ENCODE peak calls at places on chromosome 3, in ten cellular contexts. One of them, this sample, is unnamed.

GRCh38 chr3:170418422-170419300 is at the start of gene CLDN11:
- DNase-seq in H9: peak
- DNase-seq in tibial nerve: peak
- DNase-seq in aorta: no peak
- DNase-seq in OCI-LY7: no peak
- DNase-seq in naive thymus-derived CD4-positive, alpha-beta T cell: no peak
- DNase-seq in CD8-positive, alpha-beta memory T cell: no peak
- DNase-seq in uterus: peak
- DNase-seq in RWPE1: peak
- DNase-seq in adrenal gland: no peak
- DNase-seq in this sample: peak

GRCh38 chr3:153614563-153614962 is 452.5 kb downstream of the RAP2B start:
- DNase-seq in H9: no peak
- DNase-seq in tibial nerve: no peak
- DNase-seq in aorta: no peak
- DNase-seq in OCI-LY7: no peak
- DNase-seq in naive thymus-derived CD4-positive, alpha-beta T cell: no peak
- DNase-seq in CD8-positive, alpha-beta memory T cell: no peak
- DNase-seq in uterus: no peak
- DNase-seq in RWPE1: peak
- DNase-seq in adrenal gland: no peak
- DNase-seq in this sample: no peak

GRCh38 chr3:71416868-71417267 is 166.7 kb downstream of the FOXP1 start:
- DNase-seq in H9: peak
- DNase-seq in tibial nerve: no peak
- DNase-seq in aorta: no peak
- DNase-seq in OCI-LY7: peak
- DNase-seq in naive thymus-derived CD4-positive, alpha-beta T cell: no peak
- DNase-seq in CD8-positive, alpha-beta memory T cell: peak
- DNase-seq in uterus: no peak
- DNase-seq in RWPE1: no peak
- DNase-seq in adrenal gland: no peak
- DNase-seq in this sample: no peak

GRCh38 chr3:98759629-98760028 is 3.5 kb upstream of the ST3GAL6 start:
- DNase-seq in H9: no peak
- DNase-seq in tibial nerve: no peak
- DNase-seq in aorta: no peak
- DNase-seq in OCI-LY7: no peak
- DNase-seq in naive thymus-derived CD4-positive, alpha-beta T cell: no peak
- DNase-seq in CD8-positive, alpha-beta memory T cell: no peak
- DNase-seq in uterus: no peak
- DNase-seq in RWPE1: no peak
- DNase-seq in adrenal gland: no peak
- DNase-seq in this sample: no peak

GRCh38 chr3:136802481-136802996 is 16.4 kb upstream of the SLC35G2 start:
- DNase-seq in H9: no peak
- DNase-seq in tibial nerve: no peak
- DNase-seq in aorta: no peak
- DNase-seq in OCI-LY7: no peak
- DNase-seq in naive thymus-derived CD4-positive, alpha-beta T cell: no peak
- DNase-seq in CD8-positive, alpha-beta memory T cell: no peak
- DNase-seq in uterus: peak
- DNase-seq in RWPE1: no peak
- DNase-seq in adrenal gland: no peak
- DNase-seq in this sample: no peak

GRCh38 chr3:15602146-15602536 is 596 bp downstream of the BTD start:
- DNase-seq in H9: no peak
- DNase-seq in tibial nerve: no peak
- DNase-seq in aorta: no peak
- DNase-seq in OCI-LY7: no peak
- DNase-seq in naive thymus-derived CD4-positive, alpha-beta T cell: no peak
- DNase-seq in CD8-positive, alpha-beta memory T cell: no peak
- DNase-seq in uterus: no peak
- DNase-seq in RWPE1: no peak
- DNase-seq in adrenal gland: no peak
- DNase-seq in this sample: no peak

GRCh38 chr3:70927239-70927638 is 614.8 kb upstream of the MDFIC2 start:
- DNase-seq in H9: no peak
- DNase-seq in tibial nerve: no peak
- DNase-seq in aorta: no peak
- DNase-seq in OCI-LY7: no peak
- DNase-seq in naive thymus-derived CD4-positive, alpha-beta T cell: no peak
- DNase-seq in CD8-positive, alpha-beta memory T cell: no peak
- DNase-seq in uterus: no peak
- DNase-seq in RWPE1: no peak
- DNase-seq in adrenal gland: no peak
- DNase-seq in this sample: no peak

GRCh38 chr3:39809995-39810595 is 686 bp downstream of the MYRIP start:
- DNase-seq in H9: peak
- DNase-seq in tibial nerve: no peak
- DNase-seq in aorta: no peak
- DNase-seq in OCI-LY7: no peak
- DNase-seq in naive thymus-derived CD4-positive, alpha-beta T cell: no peak
- DNase-seq in CD8-positive, alpha-beta memory T cell: no peak
- DNase-seq in uterus: no peak
- DNase-seq in RWPE1: no peak
- DNase-seq in adrenal gland: no peak
- DNase-seq in this sample: peak

GRCh38 chr3:105399062-105399461 is 32.4 kb downstream of the ALCAM start:
- DNase-seq in H9: no peak
- DNase-seq in tibial nerve: no peak
- DNase-seq in aorta: no peak
- DNase-seq in OCI-LY7: no peak
- DNase-seq in naive thymus-derived CD4-positive, alpha-beta T cell: no peak
- DNase-seq in CD8-positive, alpha-beta memory T cell: no peak
- DNase-seq in uterus: no peak
- DNase-seq in RWPE1: no peak
- DNase-seq in adrenal gland: no peak
- DNase-seq in this sample: no peak

GRCh38 chr3:120689395-120689794 is 7.4 kb upstream of the HGD start:
- DNase-seq in H9: no peak
- DNase-seq in tibial nerve: no peak
- DNase-seq in aorta: no peak
- DNase-seq in OCI-LY7: no peak
- DNase-seq in naive thymus-derived CD4-positive, alpha-beta T cell: no peak
- DNase-seq in CD8-positive, alpha-beta memory T cell: no peak
- DNase-seq in uterus: no peak
- DNase-seq in RWPE1: no peak
- DNase-seq in adrenal gland: no peak
- DNase-seq in this sample: no peak

GRCh38 chr3:87792532-87793321 is 266.1 kb downstream of the CGGBP1 start:
- DNase-seq in H9: peak
- DNase-seq in tibial nerve: no peak
- DNase-seq in aorta: no peak
- DNase-seq in OCI-LY7: no peak
- DNase-seq in naive thymus-derived CD4-positive, alpha-beta T cell: peak
- DNase-seq in CD8-positive, alpha-beta memory T cell: no peak
- DNase-seq in uterus: no peak
- DNase-seq in RWPE1: no peak
- DNase-seq in adrenal gland: no peak
- DNase-seq in this sample: no peak

GRCh38 chr3:108406063-108406660 is 104.2 kb downstream of the MYH15 start:
- DNase-seq in H9: no peak
- DNase-seq in tibial nerve: no peak
- DNase-seq in aorta: no peak
- DNase-seq in OCI-LY7: no peak
- DNase-seq in naive thymus-derived CD4-positive, alpha-beta T cell: no peak
- DNase-seq in CD8-positive, alpha-beta memory T cell: no peak
- DNase-seq in uterus: no peak
- DNase-seq in RWPE1: no peak
- DNase-seq in adrenal gland: no peak
- DNase-seq in this sample: no peak

GRCh38 chr3:48410205-48411040 is 19.5 kb downstream of the PLXNB1 start:
- DNase-seq in H9: no peak
- DNase-seq in tibial nerve: peak
- DNase-seq in aorta: peak
- DNase-seq in OCI-LY7: no peak
- DNase-seq in naive thymus-derived CD4-positive, alpha-beta T cell: peak
- DNase-seq in CD8-positive, alpha-beta memory T cell: peak
- DNase-seq in uterus: no peak
- DNase-seq in RWPE1: no peak
- DNase-seq in adrenal gland: peak
- DNase-seq in this sample: no peak

GRCh38 chr3:93989241-93989640 is 9.3 kb downstream of the ARL13B start:
- DNase-seq in H9: no peak
- DNase-seq in tibial nerve: no peak
- DNase-seq in aorta: no peak
- DNase-seq in OCI-LY7: no peak
- DNase-seq in naive thymus-derived CD4-positive, alpha-beta T cell: no peak
- DNase-seq in CD8-positive, alpha-beta memory T cell: no peak
- DNase-seq in uterus: no peak
- DNase-seq in RWPE1: no peak
- DNase-seq in adrenal gland: no peak
- DNase-seq in this sample: no peak

GRCh38 chr3:159839561-159840379 is 148.9 kb upstream of the IL12A start:
- DNase-seq in H9: peak
- DNase-seq in tibial nerve: no peak
- DNase-seq in aorta: no peak
- DNase-seq in OCI-LY7: no peak
- DNase-seq in naive thymus-derived CD4-positive, alpha-beta T cell: no peak
- DNase-seq in CD8-positive, alpha-beta memory T cell: no peak
- DNase-seq in uterus: no peak
- DNase-seq in RWPE1: no peak
- DNase-seq in adrenal gland: peak
- DNase-seq in this sample: peak
- H3K27ac ChIP-seq in H9: peak
- H3K27ac ChIP-seq in tibial nerve: peak
- H3K27ac ChIP-seq in aorta: no peak
- H3K27ac ChIP-seq in OCI-LY7: no peak
- H3K27ac ChIP-seq in naive thymus-derived CD4-positive, alpha-beta T cell: no peak
- H3K27ac ChIP-seq in CD8-positive, alpha-beta memory T cell: no peak
- H3K27ac ChIP-seq in uterus: peak
- H3K27ac ChIP-seq in RWPE1: peak
- H3K27ac ChIP-seq in adrenal gland: no peak
- H3K27ac ChIP-seq in this sample: peak

GRCh38 chr3:8523041-8523440 is 21.4 kb downstream of the LMCD1 start:
- DNase-seq in H9: no peak
- DNase-seq in tibial nerve: no peak
- DNase-seq in aorta: no peak
- DNase-seq in OCI-LY7: no peak
- DNase-seq in naive thymus-derived CD4-positive, alpha-beta T cell: no peak
- DNase-seq in CD8-positive, alpha-beta memory T cell: no peak
- DNase-seq in uterus: no peak
- DNase-seq in RWPE1: no peak
- DNase-seq in adrenal gland: no peak
- DNase-seq in this sample: no peak
- H3K27ac ChIP-seq in H9: no peak
- H3K27ac ChIP-seq in tibial nerve: no peak
- H3K27ac ChIP-seq in aorta: peak
- H3K27ac ChIP-seq in OCI-LY7: no peak
- H3K27ac ChIP-seq in naive thymus-derived CD4-positive, alpha-beta T cell: no peak
- H3K27ac ChIP-seq in CD8-positive, alpha-beta memory T cell: no peak
- H3K27ac ChIP-seq in uterus: no peak
- H3K27ac ChIP-seq in RWPE1: no peak
- H3K27ac ChIP-seq in adrenal gland: no peak
- H3K27ac ChIP-seq in this sample: no peak

GRCh38 chr3:45912435-45912834 is 26.1 kb downstream of the CCR9 start:
- DNase-seq in H9: no peak
- DNase-seq in tibial nerve: no peak
- DNase-seq in aorta: no peak
- DNase-seq in OCI-LY7: no peak
- DNase-seq in naive thymus-derived CD4-positive, alpha-beta T cell: no peak
- DNase-seq in CD8-positive, alpha-beta memory T cell: no peak
- DNase-seq in uterus: no peak
- DNase-seq in RWPE1: no peak
- DNase-seq in adrenal gland: no peak
- DNase-seq in this sample: no peak

GRCh38 chr3:45914362-45915077 is 28.2 kb downstream of the CCR9 start:
- DNase-seq in H9: no peak
- DNase-seq in tibial nerve: no peak
- DNase-seq in aorta: no peak
- DNase-seq in OCI-LY7: no peak
- DNase-seq in naive thymus-derived CD4-positive, alpha-beta T cell: no peak
- DNase-seq in CD8-positive, alpha-beta memory T cell: no peak
- DNase-seq in uterus: no peak
- DNase-seq in RWPE1: no peak
- DNase-seq in adrenal gland: no peak
- DNase-seq in this sample: no peak

GRCh38 chr3:45915518-45916231 is 27.6 kb upstream of the CXCR6 start:
- DNase-seq in H9: no peak
- DNase-seq in tibial nerve: no peak
- DNase-seq in aorta: no peak
- DNase-seq in OCI-LY7: no peak
- DNase-seq in naive thymus-derived CD4-positive, alpha-beta T cell: no peak
- DNase-seq in CD8-positive, alpha-beta memory T cell: peak
- DNase-seq in uterus: no peak
- DNase-seq in RWPE1: peak
- DNase-seq in adrenal gland: peak
- DNase-seq in this sample: no peak

GRCh38 chr3:45917146-45917885 is 25.9 kb upstream of the CXCR6 start:
- DNase-seq in H9: no peak
- DNase-seq in tibial nerve: no peak
- DNase-seq in aorta: no peak
- DNase-seq in OCI-LY7: no peak
- DNase-seq in naive thymus-derived CD4-positive, alpha-beta T cell: no peak
- DNase-seq in CD8-positive, alpha-beta memory T cell: no peak
- DNase-seq in uterus: no peak
- DNase-seq in RWPE1: no peak
- DNase-seq in adrenal gland: no peak
- DNase-seq in this sample: no peak

DNA sequence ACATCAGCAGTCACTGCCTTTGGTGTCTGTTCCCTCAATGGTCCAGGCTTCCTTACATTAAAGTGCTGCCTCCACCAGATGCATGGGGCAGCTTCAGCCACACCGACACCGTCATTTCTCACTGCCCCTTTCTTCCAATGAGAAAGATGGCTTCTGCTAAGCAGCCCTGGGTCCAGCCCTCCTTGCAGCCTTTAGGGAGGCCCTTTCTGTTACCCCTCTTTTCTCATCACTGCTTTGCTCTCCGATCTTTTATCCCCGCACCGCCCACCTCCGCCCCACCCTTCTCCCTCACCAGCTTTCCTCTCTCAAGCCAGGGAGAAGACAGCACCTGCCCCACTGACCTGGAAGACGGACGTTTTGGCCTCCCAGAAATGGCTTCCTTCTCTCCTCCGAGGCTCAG is 28.2 kb upstream of the CXCR6 start:
- DNase-seq in H9: no peak
- DNase-seq in tibial nerve: no peak
- DNase-seq in aorta: no peak
- DNase-seq in OCI-LY7: no peak
- DNase-seq in naive thymus-derived CD4-positive, alpha-beta T cell: no peak
- DNase-seq in CD8-positive, alpha-beta memory T cell: no peak
- DNase-seq in uterus: no peak
- DNase-seq in RWPE1: no peak
- DNase-seq in adrenal gland: no peak
- DNase-seq in this sample: no peak
- H3K27ac ChIP-seq in H9: no peak
- H3K27ac ChIP-seq in tibial nerve: no peak
- H3K27ac ChIP-seq in aorta: no peak
- H3K27ac ChIP-seq in OCI-LY7: no peak
- H3K27ac ChIP-seq in naive thymus-derived CD4-positive, alpha-beta T cell: no peak
- H3K27ac ChIP-seq in CD8-positive, alpha-beta memory T cell: no peak
- H3K27ac ChIP-seq in uterus: no peak
- H3K27ac ChIP-seq in RWPE1: no peak
- H3K27ac ChIP-seq in adrenal gland: no peak
- H3K27ac ChIP-seq in this sample: no peak

DNA sequence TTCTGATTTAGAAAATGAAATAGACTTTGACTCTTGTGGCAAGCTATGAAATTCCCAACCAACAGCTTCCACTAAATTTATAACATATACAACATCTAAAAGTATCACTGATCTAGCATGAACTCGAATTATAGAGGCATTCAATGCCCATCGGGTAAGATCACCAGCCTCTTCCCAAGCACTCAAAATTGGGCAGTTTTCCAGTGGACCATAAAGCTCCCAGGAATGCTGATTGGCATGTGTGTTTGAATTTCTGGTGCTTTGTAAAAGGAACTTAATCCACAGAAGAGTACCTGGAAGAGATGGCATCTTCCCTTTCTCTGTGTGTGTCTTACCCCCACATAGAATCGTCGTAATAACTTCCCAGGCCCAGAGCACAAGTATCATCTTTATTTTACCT is 10.0 kb downstream of the LRTM1 start:
- DNase-seq in H9: no peak
- DNase-seq in tibial nerve: no peak
- DNase-seq in aorta: no peak
- DNase-seq in OCI-LY7: no peak
- DNase-seq in naive thymus-derived CD4-positive, alpha-beta T cell: no peak
- DNase-seq in CD8-positive, alpha-beta memory T cell: no peak
- DNase-seq in uterus: no peak
- DNase-seq in RWPE1: no peak
- DNase-seq in adrenal gland: no peak
- DNase-seq in this sample: no peak
- H3K27ac ChIP-seq in H9: no peak
- H3K27ac ChIP-seq in tibial nerve: no peak
- H3K27ac ChIP-seq in aorta: no peak
- H3K27ac ChIP-seq in OCI-LY7: no peak
- H3K27ac ChIP-seq in naive thymus-derived CD4-positive, alpha-beta T cell: no peak
- H3K27ac ChIP-seq in CD8-positive, alpha-beta memory T cell: no peak
- H3K27ac ChIP-seq in uterus: no peak
- H3K27ac ChIP-seq in RWPE1: no peak
- H3K27ac ChIP-seq in adrenal gland: no peak
- H3K27ac ChIP-seq in this sample: no peak